ENCODE peak calls at places on chromosomes 6 and 20, in seven cellular contexts. K, O, Q, J, P, V and G are unnamed samples.

GRCh38 chr6:66628917-66629316 is 921.9 kb upstream of the EYS start:
- DNase-seq in K (no peak), O (no peak), Q (no peak), J (no peak), P (no peak), V (no peak), G (no peak)

GRCh38 chr20:62821726-62822210 is 4.9 kb downstream of the COL9A3 start:
- DNase-seq in K (no peak), O (no peak), Q (no peak), J (no peak), P (peak), V (no peak), G (no peak)

GRCh38 chr20:50450961-50451752 is 59.0 kb upstream of the PTPN1 start:
- DNase-seq in K (no peak), O (no peak), Q (peak), J (peak), P (no peak), V (peak), G (peak)

GRCh38 chr6:25389501-25389900 is 110.3 kb downstream of the CARMIL1 start:
- DNase-seq in K (no peak), O (no peak), Q (no peak), J (no peak), P (no peak), V (peak), G (no peak)

GRCh38 chr20:63911171-63911570 is 16.2 kb downstream of the DNAJC5 start:
- DNase-seq in K (no peak), O (no peak), Q (no peak), J (no peak), P (no peak), V (peak), G (peak)

GRCh38 chr6:24827162-24827561 is 28.4 kb upstream of the ARMH2 start:
- DNase-seq in K (no peak), O (no peak), Q (no peak), J (no peak), P (no peak), V (no peak), G (no peak)

GRCh38 chr20:41001497-41001896 is 27.1 kb upstream of the TOP1 start:
- DNase-seq in K (no peak), O (no peak), Q (no peak), J (no peak), P (no peak), V (no peak), G (peak)

GRCh38 chr6:145067430-145067829 is 667.9 kb downstream of the EPM2A start:
- DNase-seq in K (no peak), O (no peak), Q (no peak), J (no peak), P (no peak), V (peak), G (peak)

GRCh38 chr6:113596907-113597583 is 260.1 kb upstream of the MARCKS start:
- DNase-seq in K (no peak), O (peak), Q (no peak), J (no peak), P (no peak), V (peak), G (peak)

GRCh38 chr6:42727084-42727601 is 4.7 kb upstream of the PRPH2 start:
- DNase-seq in K (peak), O (no peak), Q (peak), J (peak), P (peak), V (no peak), G (peak)

GRCh38 chr6:105872244-105872643 is 213.9 kb upstream of the PRDM1 start:
- DNase-seq in K (no peak), O (no peak), Q (no peak), J (no peak), P (no peak), V (no peak), G (peak)

GRCh38 chr20:46227275-46227767 is 81.0 kb downstream of the CDH22 start:
- DNase-seq in K (no peak), O (no peak), Q (no peak), J (no peak), P (peak), V (no peak), G (no peak)

GRCh38 chr6:71419954-71420692 is 131.5 kb downstream of the OGFRL1 start:
- DNase-seq in K (peak), O (no peak), Q (peak), J (peak), P (peak), V (peak), G (peak)

GRCh38 chr6:170404036-170404435 is 97.5 kb downstream of the FAM120B start:
- DNase-seq in K (no peak), O (no peak), Q (no peak), J (no peak), P (no peak), V (peak), G (no peak)

GRCh38 chr6:42552380-42552779 is 11.4 kb upstream of the UBR2 start:
- DNase-seq in K (no peak), O (no peak), Q (no peak), J (no peak), P (no peak), V (no peak), G (no peak)

GRCh38 chr6:80329496-80329895 is 223.0 kb downstream of the BCKDHB start:
- DNase-seq in K (no peak), O (no peak), Q (no peak), J (no peak), P (no peak), V (no peak), G (no peak)

GRCh38 chr6:142804490-142804889 is 140.5 kb downstream of the HIVEP2 start:
- DNase-seq in K (no peak), O (no peak), Q (no peak), J (no peak), P (no peak), V (no peak), G (no peak)

GRCh38 chr20:3751664-3752385 is 15.7 kb downstream of the ADISSP start:
- DNase-seq in K (peak), O (no peak), Q (peak), J (peak), P (peak), V (no peak), G (no peak)

GRCh38 chr6:31202259-31203166 is 32.0 kb upstream of the POU5F1 start:
- DNase-seq in K (no peak), O (no peak), Q (no peak), J (no peak), P (no peak), V (no peak), G (no peak)

GRCh38 chr20:11585752-11586352 is 331.8 kb upstream of the BTBD3 start:
- DNase-seq in K (no peak), O (peak), Q (no peak), J (no peak), P (no peak), V (peak), G (peak)

GRCh38 chr6:37205189-37205996 is 35.4 kb downstream of the PIM1 start:
- DNase-seq in K (no peak), O (no peak), Q (no peak), J (no peak), P (no peak), V (no peak), G (no peak)

GRCh38 chr6:116969211-116969863 is 92.3 kb downstream of the RFX6 start:
- DNase-seq in K (peak), O (peak), Q (no peak), J (no peak), P (no peak), V (peak), G (peak)

GRCh38 chr6:159444073-159444472 is 249.0 kb downstream of the SOD2 start:
- DNase-seq in K (no peak), O (no peak), Q (no peak), J (no peak), P (no peak), V (no peak), G (no peak)

GRCh38 chr6:91213229-91213901 is 626.5 kb upstream of the MAP3K7 start:
- DNase-seq in K (no peak), O (no peak), Q (no peak), J (no peak), P (no peak), V (no peak), G (no peak)

GRCh38 chr6:42744351-42744890 is 1.5 kb downstream of the TBCC start:
- DNase-seq in K (no peak), O (no peak), Q (no peak), J (no peak), P (peak), V (peak), G (no peak)

GRCh38 chr20:60984666-60985065 is 267.4 kb upstream of the CDH4 start:
- DNase-seq in K (no peak), O (peak), Q (no peak), J (no peak), P (no peak), V (no peak), G (no peak)

GRCh38 chr6:51213806-51214205 is 395.1 kb downstream of the TFAP2B start:
- DNase-seq in K (peak), O (no peak), Q (peak), J (peak), P (peak), V (no peak), G (no peak)

GRCh38 chr6:29828471-29828797 is 809 bp downstream of the HLA-G start:
- DNase-seq in K (no peak), O (no peak), Q (no peak), J (no peak), P (peak), V (no peak), G (no peak)

GRCh38 chr6:6131492-6132109 is 124.9 kb upstream of the NRN1 start:
- DNase-seq in K (peak), O (no peak), Q (no peak), J (no peak), P (no peak), V (no peak), G (no peak)

GRCh38 chr6:137845460-137845859 is 21.6 kb upstream of the TNFAIP3 start:
- DNase-seq in K (no peak), O (no peak), Q (no peak), J (no peak), P (no peak), V (no peak), G (peak)

GRCh38 chr6:14596410-14596809 is 478.8 kb downstream of the CD83 start:
- DNase-seq in K (no peak), O (no peak), Q (peak), J (no peak), P (no peak), V (peak), G (peak)

GRCh38 chr6:41673704-41674000 is 35.4 kb downstream of the MDFI start:
- DNase-seq in K (no peak), O (no peak), Q (no peak), J (no peak), P (no peak), V (no peak), G (no peak)

GRCh38 chr6:112153926-112154621 is 66.7 kb downstream of the FAM229B start:
- DNase-seq in K (no peak), O (no peak), Q (no peak), J (no peak), P (no peak), V (peak), G (peak)

GRCh38 chr6:133730881-133731280 is 158.0 kb upstream of the TCF21 start:
- DNase-seq in K (no peak), O (no peak), Q (no peak), J (no peak), P (no peak), V (no peak), G (peak)

GRCh38 chr20:45445805-45446562 is 23.6 kb upstream of the WFDC2 start:
- DNase-seq in K (peak), O (no peak), Q (no peak), J (no peak), P (no peak), V (no peak), G (no peak)